ENCODE peak calls at places on chromosomes 3 and 15, in ten cellular contexts. H is IMR-90, O is transverse colon, S is GM12878, L is spleen, I is adrenal gland, K is Peyer's patch, T is ovary, P is body of pancreas, B is NB4. F is an unnamed sample.

GRCh38 chr3:197407526-197407925 is 109.1 kb upstream of the DLG1 start:
- DNase-seq in H (no peak), O (no peak), S (no peak), L (peak), I (no peak), K (no peak), T (no peak), P (no peak), B (no peak), F (no peak)

GRCh38 chr3:120147072-120147871 is 53.0 kb upstream of the GSK3B start:
- DNase-seq in H (no peak), O (peak), S (no peak), L (no peak), I (no peak), K (peak), T (no peak), P (peak), B (peak), F (no peak)

GRCh38 chr15:67254238-67255175 is at the start of the genes AAGAB and IQCH:
- DNase-seq in H (peak), O (peak), S (peak), L (peak), I (peak), K (peak), T (peak), P (peak), B (peak), F (peak)

GRCh38 chr3:163482695-163483094 is 1595.6 kb downstream of the SI start:
- DNase-seq in H (no peak), O (no peak), S (no peak), L (no peak), I (no peak), K (no peak), T (no peak), P (no peak), B (no peak), F (no peak)

GRCh38 chr3:100205161-100205560 is 55.6 kb upstream of the TBC1D23 start:
- DNase-seq in H (peak), O (no peak), S (no peak), L (no peak), I (no peak), K (no peak), T (no peak), P (no peak), B (no peak), F (no peak)

GRCh38 chr3:129121016-129121791 is 400 bp downstream of the RAB43 start:
- DNase-seq in H (peak), O (peak), S (no peak), L (no peak), I (peak), K (peak), T (no peak), P (no peak), B (peak), F (no peak)

GRCh38 chr3:185711255-185711870 is 113.5 kb downstream of the IGF2BP2 start:
- DNase-seq in H (peak), O (no peak), S (no peak), L (no peak), I (no peak), K (no peak), T (no peak), P (no peak), B (no peak), F (no peak)

GRCh38 chr3:160163259-160163878 is 61.9 kb upstream of the C3orf80 start:
- DNase-seq in H (peak), O (no peak), S (no peak), L (no peak), I (no peak), K (no peak), T (no peak), P (no peak), B (peak), F (no peak)

GRCh38 chr3:38907426-38907825 is 91.4 kb upstream of the SCN10A start:
- DNase-seq in H (peak), O (no peak), S (no peak), L (no peak), I (no peak), K (no peak), T (no peak), P (no peak), B (no peak), F (no peak)

GRCh38 chr3:62049033-62049432 is 324.3 kb downstream of the FEZF2 start:
- DNase-seq in H (peak), O (no peak), S (no peak), L (no peak), I (no peak), K (no peak), T (no peak), P (no peak), B (no peak), F (no peak)

GRCh38 chr3:62056603-62057002 is 316.7 kb downstream of the FEZF2 start:
- DNase-seq in H (no peak), O (no peak), S (no peak), L (no peak), I (no peak), K (no peak), T (no peak), P (no peak), B (no peak), F (no peak)

GRCh38 chr3:62052331-62052730 is 321.0 kb downstream of the FEZF2 start:
- DNase-seq in H (no peak), O (no peak), S (no peak), L (no peak), I (no peak), K (no peak), T (no peak), P (no peak), B (no peak), F (no peak)

GRCh38 chr3:62048577-62048976 is 324.8 kb downstream of the FEZF2 start:
- DNase-seq in H (no peak), O (no peak), S (no peak), L (no peak), I (no peak), K (no peak), T (no peak), P (no peak), B (no peak), F (no peak)

DNA sequence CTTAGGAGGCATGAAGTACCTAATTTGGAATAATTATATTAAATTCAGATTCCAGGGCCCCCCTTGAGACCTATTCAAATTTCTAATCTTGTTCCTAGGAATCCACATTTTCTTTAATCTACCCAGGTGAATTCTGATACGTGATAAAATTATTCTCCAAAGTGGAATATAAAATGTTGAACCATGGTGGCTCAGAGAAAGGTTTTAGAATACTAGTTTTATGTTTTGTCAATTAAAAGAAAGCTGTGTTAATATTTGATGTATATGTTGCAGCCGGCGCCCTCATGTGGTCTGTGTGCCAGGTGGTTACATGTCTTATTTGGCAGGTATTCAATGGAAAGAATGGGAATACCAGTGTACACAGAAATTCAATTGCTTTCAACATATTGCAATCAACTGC is 321.8 kb downstream of the FEZF2 start:
- DNase-seq in H (peak), O (peak), S (no peak), L (no peak), I (peak), K (peak), T (no peak), P (peak), B (peak), F (peak)
- TF ChIP-seq CTCF in H (peak), O (peak), S (peak), L (no peak), I (no peak), K (no peak), T (no peak), P (peak), B (no peak), F (peak)

GRCh38 chr3:139343895-139344856 is at the start of gene MRPS22:
- DNase-seq in H (peak), O (peak), S (peak), L (peak), I (peak), K (peak), T (peak), P (peak), B (peak), F (peak)
- TF ChIP-seq POLR2A in H (peak), O (peak), S (peak), L (no peak), I (peak), K (peak), T (no peak), P (peak), B (peak), F (peak)

GRCh38 chr3:118775021-118775420 is 259.6 kb downstream of the IGSF11 start:
- DNase-seq in H (no peak), O (no peak), S (no peak), L (no peak), I (no peak), K (no peak), T (no peak), P (no peak), B (no peak), F (no peak)

GRCh38 chr3:118772036-118773030 is 262.3 kb downstream of the IGSF11 start:
- DNase-seq in H (no peak), O (no peak), S (peak), L (no peak), I (no peak), K (no peak), T (no peak), P (no peak), B (peak), F (no peak)
- H3K4me3 ChIP-seq in H (no peak), O (no peak), S (no peak), L (no peak), I (no peak), K (no peak), T (no peak), P (no peak), B (no peak), F (no peak)

DNA sequence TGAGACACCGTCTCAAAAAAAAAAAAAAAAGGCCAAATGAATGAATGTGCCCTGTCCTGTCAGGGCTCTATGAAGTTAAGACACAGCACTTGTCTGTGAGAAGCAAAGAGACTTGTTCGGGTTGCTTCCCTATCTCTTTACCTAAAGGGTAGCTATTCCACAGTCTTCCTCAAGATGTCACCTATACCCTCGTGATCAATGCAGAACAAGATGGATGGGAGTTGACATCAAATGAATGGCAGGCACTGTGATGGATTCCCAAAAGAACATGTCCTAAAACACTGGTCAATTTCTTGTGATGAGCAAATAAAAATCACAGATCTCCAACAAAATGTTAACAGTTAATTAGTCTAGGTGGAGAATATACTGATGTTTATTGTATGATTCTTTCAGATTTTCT is 9.5 kb downstream of the TADA3 start:
- DNase-seq in H (no peak), O (no peak), S (no peak), L (no peak), I (no peak), K (no peak), T (no peak), P (no peak), B (peak), F (no peak)
- TF ChIP-seq CTCF in H (no peak), O (no peak), S (peak), L (peak), I (no peak), K (peak), T (no peak), P (no peak), B (peak), F (no peak)

DNA sequence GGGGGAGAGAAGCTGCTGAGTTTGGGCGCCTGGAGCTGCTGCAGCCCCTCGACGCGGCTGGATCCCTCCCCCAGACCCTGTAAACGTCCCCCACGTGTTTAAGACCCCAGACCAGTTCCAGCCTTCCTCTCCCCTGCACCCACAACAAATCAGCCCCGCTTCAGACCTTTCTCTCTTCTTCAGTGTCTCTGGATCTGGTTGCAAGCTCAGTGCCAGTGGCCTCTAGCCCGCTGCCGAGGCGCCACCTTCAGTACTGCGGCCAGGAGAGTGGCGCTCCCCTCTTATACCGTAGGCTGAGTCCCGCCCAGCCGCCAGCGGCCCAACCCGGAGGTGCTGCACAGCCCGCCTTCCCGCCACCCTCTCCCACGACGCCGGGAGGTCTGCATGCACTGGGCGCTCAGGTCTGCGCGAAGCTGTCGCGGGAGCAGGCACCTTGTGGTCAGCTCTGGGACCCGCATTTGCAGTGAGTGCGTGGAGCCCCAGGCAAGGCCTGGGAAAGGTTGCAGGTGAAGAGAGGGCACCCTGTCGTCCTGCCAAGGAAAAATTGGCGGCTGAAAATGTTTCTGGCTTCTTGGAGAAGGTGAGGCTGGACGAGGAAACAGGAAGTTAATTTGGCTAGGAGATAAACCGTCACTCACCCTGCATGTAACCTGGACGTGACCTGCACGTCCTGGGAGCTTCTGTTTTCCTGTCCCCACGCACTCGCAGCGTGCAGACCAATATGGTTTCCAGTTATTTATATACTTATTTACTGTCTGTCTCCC is at the start of gene C2CD4B:
- DNase-seq in H (no peak), O (peak), S (no peak), L (peak), I (peak), K (peak), T (peak), P (peak), B (peak), F (peak)
- TF ChIP-seq POLR2A in H (no peak), O (peak), S (no peak), L (no peak), I (peak), K (peak), T (no peak), P (peak), B (no peak), F (peak)

DNA sequence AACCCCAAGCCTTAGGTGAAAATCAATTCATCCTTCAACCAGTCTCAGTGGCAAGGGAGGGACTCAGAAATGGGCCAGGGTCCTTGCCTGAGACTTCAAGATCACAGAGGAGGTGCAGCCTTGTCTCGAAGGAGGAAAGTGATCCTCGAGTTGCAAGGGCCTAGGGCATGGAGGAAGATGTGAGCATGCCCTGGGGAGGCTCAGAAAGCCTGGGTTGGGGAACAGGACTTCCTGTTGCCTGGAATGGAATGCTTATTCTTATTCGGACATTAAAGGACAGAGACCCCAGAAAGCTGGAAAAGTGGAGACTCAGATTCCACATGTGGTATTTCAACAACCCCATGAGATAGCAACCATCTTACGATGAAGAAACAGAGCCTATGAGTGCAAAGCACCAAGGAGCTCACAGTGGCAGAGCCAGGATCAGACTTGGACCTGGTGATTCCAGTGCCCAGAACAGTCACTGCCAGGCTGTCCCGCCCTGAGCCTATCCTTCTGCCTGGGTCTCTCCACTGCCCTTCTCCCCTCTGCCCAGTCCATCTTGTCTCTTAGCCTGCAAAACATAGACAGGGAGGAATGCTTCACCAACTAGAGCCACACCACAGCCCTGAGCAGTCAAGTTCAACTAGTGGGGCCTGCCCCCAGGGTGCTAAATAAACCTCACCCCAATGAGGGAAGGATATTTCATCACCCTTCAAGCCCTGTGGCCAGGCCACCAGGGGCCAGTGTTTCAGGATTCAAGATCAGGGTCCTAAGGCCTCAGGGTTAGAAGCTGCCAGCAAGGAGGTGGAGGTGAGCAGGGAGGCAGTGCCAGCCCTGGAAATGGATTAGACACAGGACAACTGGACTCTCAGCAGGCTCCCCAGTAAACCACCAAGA is 21.9 kb downstream of the DAPK2 start:
- DNase-seq in H (no peak), O (peak), S (no peak), L (no peak), I (no peak), K (peak), T (no peak), P (no peak), B (peak), F (no peak)
- H3K4me3 ChIP-seq in H (no peak), O (no peak), S (no peak), L (no peak), I (no peak), K (no peak), T (no peak), P (no peak), B (no peak), F (no peak)

GRCh38 chr3:180855364-180855763 is 57.1 kb upstream of the FXR1 start:
- DNase-seq in H (no peak), O (no peak), S (no peak), L (no peak), I (no peak), K (no peak), T (no peak), P (no peak), B (peak), F (no peak)
- TF ChIP-seq CTCF in H (no peak), O (no peak), S (peak), L (no peak), I (no peak), K (no peak), T (no peak), P (no peak), B (peak), F (no peak)

GRCh38 chr15:90929709-90930019 is 2.7 kb downstream of the HDDC3 start:
- DNase-seq in H (no peak), O (no peak), S (no peak), L (no peak), I (no peak), K (no peak), T (no peak), P (no peak), B (no peak), F (no peak)

GRCh38 chr15:90930861-90931629 is 1.3 kb downstream of the HDDC3 start:
- DNase-seq in H (no peak), O (no peak), S (no peak), L (no peak), I (peak), K (no peak), T (peak), P (no peak), B (no peak), F (no peak)

GRCh38 chr15:90932660-90932991 is 277 bp upstream of the HDDC3 start:
- DNase-seq in H (no peak), O (no peak), S (no peak), L (no peak), I (no peak), K (no peak), T (no peak), P (no peak), B (no peak), F (no peak)

GRCh38 chr15:90933310-90933709 is 961 bp upstream of the HDDC3 start:
- DNase-seq in H (no peak), O (no peak), S (no peak), L (no peak), I (no peak), K (no peak), T (no peak), P (no peak), B (no peak), F (no peak)

GRCh38 chr15:90931737-90932659 is at the start of gene HDDC3:
- DNase-seq in H (peak), O (peak), S (peak), L (peak), I (peak), K (peak), T (peak), P (peak), B (peak), F (peak)
- TF ChIP-seq POLR2A in H (no peak), O (peak), S (peak), L (peak), I (peak), K (peak), T (peak), P (peak), B (peak), F (peak)

F was measured in right lobe of liver.